ENCODE peak calls at places on chromosomes 1 and 21, in six cellular contexts. D is sigmoid colon, Q is endothelial cell of umbilical vein, Y is tibial artery, O is right lobe of liver, E is thoracic aorta. A is an unnamed sample.
A peak's percentile ranks its signal among the peaks of the same experiment; 100 is the strongest.

GRCh38 chr1:103900005-103900404 is 150.3 kb downstream of the AMY1C start:
- DNase-seq in Y (no peak), O (no peak), Q (no peak), D (no peak), E (no peak), A (no peak)

GRCh38 chr1:174584071-174584470 is 136.3 kb downstream of the GPR52 start:
- DNase-seq in O (no peak), D (no peak), Q (no peak), E (no peak), Y (no peak), A (no peak)

GRCh38 chr1:177334276-177334675 is 163.5 kb downstream of the BRINP2 start:
- DNase-seq in E (no peak), Y (no peak), O (no peak), D (no peak), Q (no peak), A (no peak)

GRCh38 chr21:46002841-46003574 is 21.4 kb downstream of the COL6A1 start:
- DNase-seq in D (peak; percentile 74), Q (no peak), Y (no peak), O (peak; percentile 15), E (no peak), A (peak; percentile 68)

GRCh38 chr1:38026592-38027200 is 14.2 kb downstream of the UTP11 start:
- DNase-seq in Y (no peak), E (no peak), Q (peak; percentile 63), D (no peak), O (no peak), A (no peak)

GRCh38 chr1:40532062-40532389 is 589 bp downstream of the ZNF684 start:
- DNase-seq in Q (no peak), D (no peak), E (no peak), Y (no peak), O (no peak), A (no peak)

GRCh38 chr1:77958391-77958790 is 20.5 kb downstream of the FUBP1 start:
- DNase-seq in D (no peak), Y (no peak), Q (no peak), E (no peak), O (no peak), A (no peak)

GRCh38 chr1:167704767-167705166 is 17.0 kb upstream of the MPZL1 start:
- DNase-seq in D (peak; percentile 33), E (no peak), Y (no peak), Q (no peak), O (no peak), A (no peak)

GRCh38 chr1:225866061-225866844 is 15.9 kb downstream of the TMEM63A start:
- DNase-seq in Y (no peak), E (no peak), D (no peak), Q (peak; percentile 57), O (no peak), A (no peak)

GRCh38 chr21:28704746-28705145 is 287.9 kb downstream of the LTN1 start:
- DNase-seq in Y (peak; percentile 70), O (no peak), E (no peak), D (no peak), Q (no peak), A (no peak)

GRCh38 chr1:87989346-87989745 is 660.7 kb downstream of the LMO4 start:
- DNase-seq in O (no peak), E (no peak), D (no peak), Q (no peak), Y (no peak), A (no peak)

GRCh38 chr1:167819849-167820683 is 93.9 kb downstream of the ADCY10 start:
- DNase-seq in Q (peak; percentile 82), E (peak; percentile 47), D (peak; percentile 86), Y (peak; percentile 93), O (peak; percentile 83), A (peak; percentile 95)

GRCh38 chr1:58932820-58933598 is 149.2 kb upstream of the JUN start:
- DNase-seq in D (no peak), O (peak; percentile 44), E (no peak), Y (peak; percentile 69), Q (no peak), A (peak; percentile 93)

GRCh38 chr1:36626435-36626834 is 143.7 kb upstream of the CSF3R start:
- DNase-seq in Q (no peak), E (no peak), D (no peak), Y (no peak), O (no peak), A (no peak)

GRCh38 chr1:51535006-51535592 is 16.0 kb upstream of the EPS15 start:
- DNase-seq in E (no peak), Y (peak; percentile 71), D (peak; percentile 65), O (no peak), Q (peak; percentile 89), A (no peak)

GRCh38 chr1:88943221-88943620 is 49.2 kb downstream of the KYAT3 start:
- DNase-seq in Y (no peak), D (no peak), O (no peak), Q (no peak), E (no peak), A (no peak)

GRCh38 chr1:85200367-85200869 is 398 bp downstream of the SYDE2 start:
- DNase-seq in Q (no peak), O (no peak), D (peak; percentile 77), E (no peak), Y (peak; percentile 70), A (no peak)

GRCh38 chr1:202599669-202600431 is 110.4 kb downstream of the SYT2 start:
- DNase-seq in E (no peak), Y (peak; percentile 78), D (peak; percentile 87), O (peak; percentile 58), Q (peak; percentile 72), A (peak; percentile 87)

GRCh38 chr1:226814751-226815496 is 55.5 kb upstream of the PSEN2 start:
- DNase-seq in E (peak; percentile 14), Y (no peak), O (peak; percentile 36), Q (peak; percentile 96), D (peak; percentile 91), A (peak; percentile 92)

GRCh38 chr1:243549791-243550190 is 293.9 kb downstream of the SDCCAG8 start:
- DNase-seq in D (no peak), Q (no peak), E (no peak), O (no peak), Y (no peak), A (no peak)

GRCh38 chr21:42571391-42572150 is 57.9 kb downstream of the SLC37A1 start:
- DNase-seq in D (peak; percentile 45), O (no peak), E (no peak), Q (no peak), Y (peak; percentile 41), A (peak; percentile 61)

GRCh38 chr21:45507523-45507875 is 34.7 kb downstream of the SLC19A1 start:
- DNase-seq in Y (peak; percentile 61), O (no peak), D (peak; percentile 38), E (no peak), Q (no peak), A (peak; percentile 58)

GRCh38 chr1:108140177-108140576 is 60.0 kb downstream of the SLC25A24 start:
- DNase-seq in Q (no peak), E (no peak), D (no peak), O (no peak), Y (no peak), A (no peak)

GRCh38 chr1:43449708-43450069 is 4.0 kb downstream of the HYI start:
- DNase-seq in D (no peak), Q (no peak), O (peak; percentile 19), Y (no peak), E (no peak), A (no peak)

GRCh38 chr1:82423174-82423815 is 622.6 kb downstream of the ADGRL2 start:
- DNase-seq in E (no peak), D (no peak), Y (no peak), Q (no peak), O (no peak), A (no peak)

DNA sequence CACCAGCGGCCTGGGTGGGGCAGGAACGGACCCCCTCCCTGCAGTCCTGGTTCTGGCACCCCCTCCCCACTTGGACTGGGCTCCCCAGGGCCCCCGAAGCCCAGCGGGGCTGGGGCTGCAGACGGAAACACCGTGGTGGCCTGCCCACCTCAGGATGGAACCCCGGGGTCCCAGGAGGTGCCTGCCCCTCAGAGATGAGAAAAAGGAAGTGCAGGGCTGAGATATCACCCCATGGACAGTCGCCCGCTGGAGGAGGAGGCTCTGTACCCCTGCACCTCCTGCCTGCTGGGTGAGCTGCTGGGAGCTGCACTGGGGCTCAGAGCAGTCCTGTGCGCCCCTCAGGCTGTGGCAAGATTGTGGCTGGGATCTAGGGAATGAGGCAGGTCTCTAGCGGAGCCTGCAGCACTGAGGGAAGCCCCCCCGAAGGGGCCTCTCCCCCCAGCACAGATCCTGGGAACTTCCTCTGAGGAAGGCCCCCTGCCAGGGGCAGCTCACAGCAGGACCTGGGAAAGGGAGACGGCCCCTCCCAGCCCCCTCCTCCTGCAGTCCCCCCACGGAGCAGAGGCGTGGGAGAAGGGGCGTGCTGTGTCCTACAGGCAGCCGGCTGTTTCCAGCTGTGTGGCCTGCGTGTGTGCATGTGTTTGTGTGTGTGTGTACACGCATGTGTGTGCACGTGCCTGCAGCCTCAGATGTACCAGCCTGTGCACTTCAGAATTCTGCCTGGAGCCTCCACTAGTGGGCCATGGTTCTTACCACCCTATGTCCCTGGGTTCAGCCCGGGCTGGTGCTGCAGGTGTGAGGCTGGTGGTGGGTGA is 6.9 kb downstream of the AGRN start:
- DNase-seq in Y (no peak), Q (no peak), E (no peak), D (no peak), O (no peak), A (no peak)
- H3K4me1 ChIP-seq in Y (peaks cover 30% of the 10 kb centered on the region), Q (peaks cover 10% of the 10 kb centered on the region), E (no peaks in the 10 kb centered on the region), D (peaks cover 6% of the 10 kb centered on the region), O (no peaks in the 10 kb centered on the region), A (peaks cover 8% of the 10 kb centered on the region)

DNA sequence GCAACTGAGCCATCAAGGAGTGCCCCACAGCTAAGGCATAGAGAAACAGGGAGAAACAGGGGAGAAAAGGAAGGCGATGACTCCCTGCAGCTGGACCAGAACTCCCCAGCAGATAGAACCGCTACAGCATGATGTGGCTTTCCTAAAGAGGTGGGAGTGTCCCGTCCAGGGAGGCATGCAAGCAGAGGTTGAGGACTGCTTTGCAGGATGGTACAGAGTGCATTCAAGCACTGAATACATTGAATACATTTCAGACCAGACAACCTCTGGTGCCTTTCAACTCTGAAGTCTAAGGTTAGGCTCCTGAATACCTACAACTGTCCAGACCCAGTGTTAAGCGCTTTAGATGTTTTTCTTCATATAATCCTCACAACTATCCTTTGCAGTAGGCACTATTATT is 13.3 kb downstream of the DLGAP3 start:
- DNase-seq in Y (no peak), D (no peak), Q (no peak), O (no peak), E (no peak), A (no peak)
- H3K4me1 ChIP-seq in Y (no peaks in the 10 kb centered on the region), D (no peaks in the 10 kb centered on the region), Q (no peaks in the 10 kb centered on the region), O (no peaks in the 10 kb centered on the region), E (no peaks in the 10 kb centered on the region), A (no peaks in the 10 kb centered on the region)

GRCh38 chr1:160549665-160550006 is 26.6 kb upstream of the SLAMF6 start:
- DNase-seq in E (no peak), Q (no peak), Y (no peak), O (no peak), D (no peak), A (no peak)
- H3K4me1 ChIP-seq in E (no peaks in the 10 kb centered on the region), Q (no peaks in the 10 kb centered on the region), Y (no peaks in the 10 kb centered on the region), O (no peaks in the 10 kb centered on the region), D (no peaks in the 10 kb centered on the region), A (no peaks in the 10 kb centered on the region)

DNA sequence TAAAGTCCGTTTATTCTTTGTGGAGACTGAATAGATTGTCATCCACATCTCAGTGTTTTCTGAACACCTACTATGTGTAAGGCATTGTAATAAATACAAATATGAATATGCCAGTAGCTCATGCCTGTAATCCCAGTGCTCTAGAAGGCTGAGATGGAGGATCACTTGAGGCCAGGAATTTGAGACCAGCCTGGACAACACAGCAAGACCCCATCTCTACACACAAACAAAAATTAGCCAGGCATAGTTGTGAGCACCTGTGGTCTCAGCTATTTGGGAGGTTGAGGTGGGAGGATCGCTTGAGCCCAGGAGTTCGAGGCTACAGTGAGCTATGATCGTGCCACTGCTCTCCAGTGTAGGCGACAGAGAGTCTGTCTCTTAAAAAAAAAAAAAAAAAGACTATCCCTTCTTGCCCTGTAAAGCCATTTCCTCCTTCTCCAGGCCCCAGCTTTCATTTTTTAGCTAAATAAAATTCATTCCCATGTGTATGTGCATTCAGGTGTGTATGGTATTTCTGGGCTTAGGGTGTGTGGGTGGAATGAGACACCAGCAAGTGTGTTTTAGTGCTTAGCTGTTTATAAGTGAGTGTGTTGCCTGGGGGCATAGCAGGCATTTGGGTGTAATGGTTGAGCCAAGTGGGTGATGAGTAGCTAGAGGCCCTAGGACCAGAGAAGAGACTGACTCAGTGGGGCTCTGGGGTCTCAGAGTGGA is 7.8 kb downstream of the CELSR2 start:
- DNase-seq in O (no peak), E (no peak), Q (no peak), D (no peak), Y (no peak), A (no peak)
- H3K4me1 ChIP-seq in O (no peaks in the 10 kb centered on the region), E (peaks cover 5% of the 10 kb centered on the region), Q (no peaks in the 10 kb centered on the region), D (peaks cover 30% of the 10 kb centered on the region), Y (peaks cover 29% of the 10 kb centered on the region), A (peaks cover 17% of the 10 kb centered on the region)